ENCODE peak calls at places on chromosomes 6 and 20, in six cellular contexts. K is HCT116, N is GM12878, V is SK-N-SH, L is H1, A is HepG2. S is an unnamed sample.

GRCh38 chr6:24662206-24662605 is 4.5 kb downstream of the TDP2 start:
- DNase-seq in K (no peak), N (no peak), V (no peak), L (no peak), A (no peak), S (no peak)

GRCh38 chr6:111072801-111073360 is 14.4 kb upstream of the SLC16A10 start:
- DNase-seq in K (no peak), N (no peak), V (no peak), L (no peak), A (no peak), S (no peak)

GRCh38 chr6:33151050-33151449 is 41.2 kb downstream of the COL11A2 start:
- DNase-seq in K (no peak), N (no peak), V (no peak), L (no peak), A (no peak), S (no peak)

GRCh38 chr6:122753688-122754056 is 25.8 kb upstream of the FABP7 start:
- DNase-seq in K (no peak), N (no peak), V (no peak), L (no peak), A (no peak), S (no peak)

GRCh38 chr6:111423960-111424846 is 58.8 kb downstream of the REV3L start:
- DNase-seq in K (no peak), N (no peak), V (peak), L (no peak), A (no peak), S (peak)

GRCh38 chr6:3808189-3808588 is 41.0 kb upstream of the FAM50B start:
- DNase-seq in K (no peak), N (no peak), V (no peak), L (no peak), A (no peak), S (no peak)

GRCh38 chr20:23114448-23114847 is 28.3 kb upstream of the CD93 start:
- DNase-seq in K (no peak), N (no peak), V (no peak), L (no peak), A (no peak), S (no peak)

GRCh38 chr20:846894-847278 is 13.4 kb downstream of the FAM110A start:
- DNase-seq in K (no peak), N (no peak), V (no peak), L (no peak), A (no peak), S (no peak)

GRCh38 chr6:45640081-45640491 is 262.4 kb upstream of the SUPT3H start:
- DNase-seq in K (no peak), N (no peak), V (no peak), L (no peak), A (no peak), S (no peak)

GRCh38 chr6:156582509-156582992 is 194.6 kb upstream of the ARID1B start:
- DNase-seq in K (no peak), N (no peak), V (no peak), L (no peak), A (no peak), S (no peak)

GRCh38 chr20:63974402-63975200 is 4.8 kb downstream of the SAMD10 start:
- DNase-seq in K (no peak), N (no peak), V (peak), L (no peak), A (no peak), S (peak)

GRCh38 chr6:104625536-104625935 is 234.2 kb downstream of the HACE1 start:
- DNase-seq in K (no peak), N (no peak), V (no peak), L (no peak), A (no peak), S (peak)

GRCh38 chr6:110944681-110945151 is 13.8 kb upstream of the GTF3C6 start:
- DNase-seq in K (peak), N (peak), V (no peak), L (no peak), A (peak), S (no peak)

DNA sequence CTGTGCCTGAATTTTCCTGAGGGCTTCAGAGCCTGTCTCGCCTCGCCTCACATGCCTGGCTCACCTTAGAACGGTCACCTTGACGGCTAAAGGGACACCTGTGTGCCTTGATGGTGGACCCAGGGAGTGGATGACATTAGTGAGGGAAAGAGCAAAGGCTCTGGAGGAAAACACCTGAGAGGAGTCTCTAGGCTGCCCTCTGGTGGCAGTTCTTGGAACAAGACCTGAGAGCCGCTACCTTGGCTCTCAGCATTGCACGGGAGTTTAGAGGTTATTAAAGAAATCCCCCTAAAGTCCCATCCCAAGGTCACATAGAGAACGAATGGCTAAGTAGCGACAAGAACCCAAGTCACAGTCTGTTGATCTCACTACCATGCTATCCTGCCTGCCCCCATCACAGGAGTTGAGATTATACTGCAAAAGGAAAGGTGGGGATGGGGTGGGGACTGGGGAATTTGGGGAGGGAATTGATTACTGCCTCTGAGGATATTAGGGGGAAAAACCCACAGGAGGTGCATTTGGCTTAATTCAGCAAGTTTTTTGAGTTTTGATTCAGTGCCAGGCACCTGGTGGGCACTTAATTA is 7.9 kb upstream of the CDSN start:
- DNase-seq in K (no peak), N (peak), V (peak), L (peak), A (peak), S (peak)
- TF ChIP-seq JUND in K (no peak), N (no peak), V (no peak), L (no peak), A (no peak), S (no peak)

GRCh38 chr6:169933839-169934698 is 182.6 kb downstream of the ERMARD start:
- DNase-seq in K (no peak), N (no peak), V (peak), L (no peak), A (no peak), S (peak)
- TF ChIP-seq JUND in K (no peak), N (no peak), V (no peak), L (no peak), A (no peak), S (no peak)

DNA sequence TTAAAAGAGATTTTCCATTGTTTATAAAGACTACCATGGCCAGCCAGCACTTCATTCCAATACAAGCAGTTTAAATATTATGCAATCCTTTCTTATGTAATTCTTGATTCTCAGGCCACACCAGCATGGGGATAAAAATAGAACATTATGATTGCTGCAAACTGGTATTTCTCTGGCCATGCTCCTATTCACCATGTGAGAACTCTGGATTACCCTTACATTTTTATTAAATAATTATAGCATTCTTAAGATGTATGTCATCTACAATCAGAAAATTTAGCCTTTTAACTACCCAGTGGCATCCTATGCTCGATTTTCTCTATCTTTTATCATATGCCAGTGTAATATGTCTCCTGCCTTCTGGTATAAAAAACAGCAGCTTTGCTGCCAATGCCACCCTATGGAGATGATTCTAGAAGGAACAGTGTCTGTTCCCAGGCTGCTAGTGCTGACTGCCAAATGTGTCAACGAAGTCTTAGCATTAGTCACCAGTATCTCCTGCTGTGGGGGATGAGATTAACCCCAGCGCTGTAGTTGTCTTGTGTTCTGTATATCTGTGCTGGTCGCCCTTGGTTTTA is 501.4 kb downstream of the BCKDHB start:
- DNase-seq in K (no peak), N (no peak), V (no peak), L (no peak), A (no peak), S (no peak)
- TF ChIP-seq JUND in K (no peak), N (no peak), V (peak), L (no peak), A (no peak), S (no peak)

DNA sequence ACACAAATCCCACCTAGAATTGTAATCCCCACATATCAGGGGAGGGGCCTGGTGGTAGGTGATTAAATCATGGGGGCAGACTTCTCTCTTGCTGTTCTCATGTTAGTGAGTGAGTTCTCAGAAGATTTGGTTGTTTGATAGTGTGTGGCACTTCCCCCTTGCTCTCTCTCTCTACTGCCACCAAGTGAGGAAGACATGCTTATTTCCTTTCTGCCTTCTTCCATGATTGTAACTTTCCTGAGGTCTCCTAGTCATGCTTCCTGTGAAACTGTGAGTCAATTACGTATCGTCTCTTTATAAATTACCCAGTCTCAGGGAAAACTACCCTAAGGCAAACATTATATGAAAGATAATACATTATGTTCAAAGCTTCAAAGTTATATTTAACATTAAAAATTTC is 1297.5 kb upstream of the CITED2 start:
- DNase-seq in K (peak), N (no peak), V (no peak), L (no peak), A (no peak), S (no peak)
- TF ChIP-seq JUND in K (no peak), N (no peak), V (no peak), L (no peak), A (no peak), S (no peak)

DNA sequence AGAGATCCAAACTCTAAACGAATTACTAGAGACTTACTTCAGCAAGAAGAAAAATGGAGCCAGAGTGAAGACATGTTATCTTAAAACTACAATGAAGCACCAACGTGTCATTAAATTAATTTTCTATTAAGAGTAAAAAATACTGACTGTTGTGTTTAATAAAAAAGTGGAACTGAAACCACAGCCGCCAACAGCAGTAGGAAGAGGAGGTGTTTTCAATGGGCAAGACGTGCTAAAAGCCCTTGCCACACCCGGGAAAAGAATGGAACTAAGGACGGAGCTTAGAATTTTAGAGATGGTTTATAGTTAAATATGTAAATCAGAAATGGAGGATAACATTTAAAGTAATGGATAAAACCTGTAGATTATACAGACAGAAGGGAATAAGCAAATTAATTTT is 608.7 kb downstream of the TFAP2A start:
- DNase-seq in K (no peak), N (no peak), V (no peak), L (no peak), A (no peak), S (no peak)
- TF ChIP-seq JUND in K (no peak), N (no peak), V (no peak), L (no peak), A (no peak), S (no peak)

GRCh38 chr6:16651871-16652270 is 109.4 kb downstream of the ATXN1 start:
- DNase-seq in K (no peak), N (no peak), V (no peak), L (no peak), A (no peak), S (peak)
- TF ChIP-seq JUND in K (no peak), N (no peak), V (no peak), L (no peak), A (no peak), S (no peak)

DNA sequence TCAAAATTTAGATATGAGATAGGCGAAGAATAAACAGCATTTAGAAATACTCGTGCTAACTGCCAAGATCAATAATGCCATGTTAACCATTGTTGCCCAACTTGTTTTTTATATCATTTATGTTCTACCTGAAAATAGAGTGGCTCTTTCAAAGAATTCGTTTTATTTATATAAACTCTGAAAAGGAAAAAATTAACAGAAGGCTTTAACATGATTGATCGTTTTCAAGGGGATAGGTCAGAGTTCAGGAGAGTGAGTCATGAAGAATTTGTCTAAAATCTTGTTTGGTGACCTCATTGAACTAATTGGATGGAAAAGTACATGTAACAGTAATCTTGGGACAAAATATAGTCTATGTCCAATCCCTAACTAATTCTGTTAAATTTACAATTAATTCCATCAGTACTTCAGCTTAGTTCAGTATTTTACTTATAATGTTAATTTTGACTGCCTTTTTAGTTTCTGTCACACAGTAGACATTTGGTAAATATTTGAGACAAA is 11.1 kb upstream of the ELOVL2 start:
- DNase-seq in K (no peak), N (no peak), V (no peak), L (no peak), A (peak), S (no peak)
- TF ChIP-seq JUND in K (no peak), N (no peak), V (no peak), L (no peak), A (peak), S (no peak)

GRCh38 chr6:89008299-89008698 is 44.9 kb upstream of the RNGTT start:
- DNase-seq in K (no peak), N (no peak), V (no peak), L (no peak), A (no peak), S (no peak)
- TF ChIP-seq JUND in K (no peak), N (no peak), V (no peak), L (no peak), A (no peak), S (no peak)

S was measured in T47D.